ENCODE peak calls at places on chromosomes 13 and 19, in nine cellular contexts. Z, S, X, Y, N, H, A, L and R are unnamed samples.

GRCh38 chr13:49296659-49297058 is 48.9 kb downstream of the CDADC1 start:
- DNase-seq in H (no peak), N (no peak), Z (no peak), A (no peak), X (no peak), Y (no peak), L (no peak), S (no peak), R (no peak)

GRCh38 chr13:112839347-112840105 is 129.5 kb upstream of the MCF2L start:
- DNase-seq in S (no peak), X (no peak), L (no peak), N (no peak), Y (no peak), H (no peak), A (no peak), Z (no peak), R (no peak)

GRCh38 chr19:53008061-53008778 is 5.5 kb upstream of the ERVV-1 start:
- DNase-seq in Y (no peak), L (no peak), A (no peak), H (no peak), Z (no peak), X (no peak), S (no peak), N (no peak), R (no peak)

GRCh38 chr19:37867831-37868230 is 38.6 kb downstream of the WDR87 start:
- DNase-seq in Z (no peak), S (no peak), A (peak; percentile 44), N (no peak), X (peak; percentile 52), L (no peak), Y (no peak), H (no peak), R (no peak)

GRCh38 chr13:90445179-90445578 is 902.3 kb upstream of the MIR17HG start:
- DNase-seq in N (no peak), Z (no peak), L (no peak), S (no peak), X (peak; percentile 82), H (no peak), Y (no peak), A (peak; percentile 88), R (no peak)

GRCh38 chr13:26528527-26528926 is 29.0 kb upstream of the WASF3 start:
- DNase-seq in H (no peak), Y (no peak), S (no peak), L (no peak), N (no peak), A (no peak), Z (no peak), X (no peak), R (no peak)

GRCh38 chr13:112161441-112162301 is 94.7 kb downstream of the SOX1 start:
- DNase-seq in Z (no peak), Y (no peak), L (no peak), X (no peak), H (no peak), S (no peak), A (no peak), N (no peak), R (no peak)

GRCh38 chr13:24187185-24187584 is 26.7 kb downstream of the SPATA13 start:
- DNase-seq in L (no peak), N (no peak), Y (no peak), A (peak; percentile 25), X (no peak), Z (no peak), S (no peak), H (no peak), R (no peak)

GRCh38 chr13:83819611-83820010 is 62.7 kb downstream of the SLITRK1 start:
- DNase-seq in S (no peak), Y (no peak), X (no peak), H (no peak), L (no peak), A (peak; percentile 6), Z (no peak), N (no peak), R (no peak)

GRCh38 chr19:41922585-41922984 is 5.7 kb downstream of the ERFL start:
- DNase-seq in N (peak; percentile 52), A (no peak), Y (no peak), L (no peak), X (no peak), S (no peak), Z (no peak), H (no peak), R (no peak)

GRCh38 chr13:60933638-60934037 is 482.0 kb downstream of the PCDH20 start:
- DNase-seq in N (no peak), Z (no peak), X (no peak), A (peak; percentile 45), S (no peak), L (no peak), Y (no peak), H (no peak), R (no peak)

GRCh38 chr19:47427241-47428176 is 8.2 kb upstream of the MEIS3 start:
- DNase-seq in H (no peak), Z (peak; percentile 40), S (no peak), X (peak; percentile 79), A (peak; percentile 74), N (peak; percentile 67), L (no peak), Y (peak; percentile 47), R (peak; percentile 69)

GRCh38 chr13:105436946-105437345 is 1098.5 kb downstream of the EFNB2 start:
- DNase-seq in L (no peak), A (no peak), S (no peak), H (no peak), X (no peak), Z (no peak), Y (no peak), N (no peak), R (no peak)

GRCh38 chr13:112771877-112772538 is 82.2 kb downstream of the ATP11A start:
- DNase-seq in Y (no peak), Z (no peak), H (no peak), S (no peak), A (no peak), X (no peak), N (no peak), L (no peak), R (peak; percentile 63)

GRCh38 chr13:59449750-59450149 is 714.0 kb downstream of the DIAPH3 start:
- DNase-seq in Y (no peak), L (no peak), H (no peak), S (no peak), N (no peak), Z (no peak), X (no peak), A (no peak), R (no peak)

GRCh38 chr13:59447031-59447430 is 716.7 kb downstream of the DIAPH3 start:
- DNase-seq in L (no peak), A (no peak), Z (no peak), H (no peak), X (no peak), N (no peak), Y (no peak), S (no peak), R (no peak)

GRCh38 chr13:59452189-59452588 is 711.5 kb downstream of the DIAPH3 start:
- DNase-seq in A (no peak), Z (no peak), Y (no peak), H (no peak), N (no peak), S (peak; percentile 26), L (no peak), X (no peak), R (no peak)

GRCh38 chr13:59447846-59448620 is 715.7 kb downstream of the DIAPH3 start:
- DNase-seq in A (no peak), Y (no peak), S (no peak), X (no peak), H (no peak), N (no peak), L (no peak), Z (no peak), R (no peak)

DNA sequence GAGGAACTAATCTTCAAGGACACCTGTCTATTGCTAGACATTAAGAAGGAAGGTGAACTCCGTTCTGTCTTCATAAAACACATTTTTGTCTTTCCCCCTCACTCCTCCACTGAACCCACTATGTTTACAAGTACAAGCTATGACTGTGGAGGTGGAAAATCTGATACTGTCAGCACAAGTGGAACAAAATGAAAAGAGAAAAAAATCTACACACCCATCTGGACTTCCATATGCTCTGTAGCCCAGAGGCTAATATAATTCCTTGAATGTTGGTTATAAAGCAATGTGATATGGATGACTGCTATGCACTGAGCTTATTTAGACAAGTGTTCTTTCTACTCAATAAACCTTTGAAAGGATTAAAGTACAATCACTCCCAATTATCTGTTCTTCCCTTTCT is 713.5 kb downstream of the DIAPH3 start:
- DNase-seq in H (no peak), N (no peak), Y (no peak), L (no peak), Z (no peak), X (no peak), S (no peak), A (no peak), R (no peak)
- H3K4me1 ChIP-seq in H (no peaks in the 10 kb centered on the region), N (no peaks in the 10 kb centered on the region), Y (no peaks in the 10 kb centered on the region), L (no peaks in the 10 kb centered on the region), Z (no peaks in the 10 kb centered on the region), X (no peaks in the 10 kb centered on the region), S (no peaks in the 10 kb centered on the region), A (no peaks in the 10 kb centered on the region), R (no peaks in the 10 kb centered on the region)

DNA sequence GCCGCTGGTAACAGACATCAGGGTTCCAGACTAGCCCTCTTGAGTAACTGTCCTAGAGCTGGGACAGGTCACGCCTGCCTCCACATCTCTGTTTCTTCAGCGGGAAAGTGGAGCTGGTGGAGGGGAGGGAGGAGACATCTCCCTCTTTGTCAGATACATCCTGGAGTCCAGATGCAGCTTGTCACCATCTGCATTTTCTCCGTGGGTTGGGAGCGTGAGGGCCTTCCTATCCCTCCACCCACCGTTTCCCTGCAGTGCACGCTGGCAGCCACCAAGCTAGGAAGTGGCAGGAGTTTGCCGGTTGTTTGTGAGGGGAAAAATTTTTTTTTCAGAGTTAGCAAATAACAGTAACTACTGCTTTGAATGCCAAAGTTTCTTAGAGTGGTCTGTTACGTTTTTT is 20.0 kb upstream of the SMIM17 start:
- DNase-seq in Z (no peak), S (no peak), Y (no peak), N (no peak), X (no peak), L (no peak), A (no peak), H (no peak), R (no peak)
- H3K9me3 ChIP-seq in Z (peaks cover 92% of the 10 kb centered on the region), S (peaks cover 95% of the 10 kb centered on the region), Y (no peaks in the 10 kb centered on the region), N (no peaks in the 10 kb centered on the region), X (peaks cover 96% of the 10 kb centered on the region), L (peaks cover 88% of the 10 kb centered on the region), A (peaks cover 29% of the 10 kb centered on the region), H (no peaks in the 10 kb centered on the region), R (peaks cover 84% of the 10 kb centered on the region)

GRCh38 chr19:7644550-7644877 is 7.6 kb downstream of the STXBP2 start:
- DNase-seq in L (no peak), H (no peak), Z (no peak), Y (no peak), A (no peak), X (no peak), N (peak; percentile 67), S (no peak), R (no peak)
- TF ChIP-seq CTCF in L (no peak), H (no peak), Z (no peak), Y (no peak), A (no peak), X (no peak), N (no peak), S (no peak), R (no peak)

DNA sequence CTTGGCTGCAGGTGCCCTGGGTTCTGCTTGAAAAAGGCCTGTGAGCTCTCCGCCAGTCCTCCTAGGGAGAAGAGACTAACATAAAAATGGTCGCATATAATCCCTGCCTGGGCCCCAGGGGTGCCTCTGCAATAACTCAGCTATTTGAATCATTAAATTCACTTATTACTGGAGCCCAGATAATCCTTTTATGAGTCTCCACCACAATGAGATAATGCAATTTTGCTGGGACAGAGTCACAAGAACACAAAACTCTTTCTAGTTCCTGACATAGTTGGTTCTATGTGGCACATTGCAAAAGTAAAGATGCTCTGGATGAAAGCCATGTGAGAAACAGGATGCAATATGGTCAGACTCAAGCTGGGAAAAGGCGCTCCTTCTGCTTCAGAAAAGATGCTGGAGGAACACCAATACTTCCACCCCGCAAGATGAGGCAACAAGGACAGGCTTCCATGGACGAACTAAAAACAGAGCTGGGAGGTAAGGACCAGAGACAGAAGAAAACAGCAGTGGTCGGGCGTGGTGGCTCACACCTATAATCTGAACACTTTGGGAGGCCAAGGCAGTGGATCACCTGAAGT is 5.7 kb downstream of the ANKRD27 start:
- DNase-seq in A (no peak), Z (no peak), Y (no peak), N (no peak), X (no peak), S (no peak), L (no peak), H (no peak), R (no peak)
- H3K4me1 ChIP-seq in A (peaks cover 12% of the 10 kb centered on the region), Z (peaks cover 85% of the 10 kb centered on the region), Y (peaks cover 26% of the 10 kb centered on the region), N (peaks cover 6% of the 10 kb centered on the region), X (peaks cover 25% of the 10 kb centered on the region), S (peaks cover 15% of the 10 kb centered on the region), L (peaks cover 35% of the 10 kb centered on the region), H (peaks cover 11% of the 10 kb centered on the region), R (peaks cover 31% of the 10 kb centered on the region)